ENCODE peak calls at places on chromosome 11, in six cellular contexts. D is breast epithelium, J is aorta, O is GM12878, E is iPS DF 6.9, Q is lower leg skin. Y is an unnamed sample.

GRCh38 chr11:13929551-13929950 is 33.0 kb upstream of the SPON1 start:
- DNase-seq in E (no peak), J (no peak), O (no peak), Q (no peak), D (no peak), Y (no peak)

GRCh38 chr11:12827929-12828812 is 153.9 kb downstream of the TEAD1 start:
- DNase-seq in J (no peak), Q (no peak), D (peak), O (no peak), E (no peak), Y (peak)

GRCh38 chr11:118605116-118605867 is 2.1 kb upstream of the PHLDB1 start:
- DNase-seq in Q (peak), J (peak), O (no peak), D (no peak), E (no peak), Y (no peak)

GRCh38 chr11:8257003-8257664 is 6.5 kb downstream of the LMO1 start:
- DNase-seq in E (no peak), Q (no peak), O (no peak), D (no peak), J (peak), Y (no peak)

GRCh38 chr11:20661850-20662249 is 7.5 kb upstream of the NELL1 start:
- DNase-seq in E (no peak), J (no peak), O (no peak), Q (no peak), D (no peak), Y (no peak)

GRCh38 chr11:108693852-108694251 is 29.0 kb downstream of the DDX10 start:
- DNase-seq in Q (no peak), J (no peak), E (no peak), O (no peak), D (no peak), Y (no peak)

GRCh38 chr11:71293961-71294782 is 41.8 kb upstream of the SHANK2 start:
- DNase-seq in E (no peak), Q (no peak), D (peak), J (no peak), O (no peak), Y (peak)

GRCh38 chr11:47028530-47029093 is 92.1 kb downstream of the CSTPP1 start:
- DNase-seq in Q (no peak), O (no peak), E (no peak), J (no peak), D (no peak), Y (no peak)

GRCh38 chr11:71101606-71102005 is 150.8 kb downstream of the SHANK2 start:
- DNase-seq in D (peak), J (peak), Q (no peak), E (no peak), O (no peak), Y (no peak)

GRCh38 chr11:128463386-128463829 is 124.0 kb downstream of the ETS1 start:
- DNase-seq in Q (no peak), O (no peak), E (no peak), D (no peak), J (no peak), Y (no peak)
- H3K4me3 ChIP-seq in Q (no peak), O (no peak), E (no peak), D (no peak), J (no peak), Y (no peak)

DNA sequence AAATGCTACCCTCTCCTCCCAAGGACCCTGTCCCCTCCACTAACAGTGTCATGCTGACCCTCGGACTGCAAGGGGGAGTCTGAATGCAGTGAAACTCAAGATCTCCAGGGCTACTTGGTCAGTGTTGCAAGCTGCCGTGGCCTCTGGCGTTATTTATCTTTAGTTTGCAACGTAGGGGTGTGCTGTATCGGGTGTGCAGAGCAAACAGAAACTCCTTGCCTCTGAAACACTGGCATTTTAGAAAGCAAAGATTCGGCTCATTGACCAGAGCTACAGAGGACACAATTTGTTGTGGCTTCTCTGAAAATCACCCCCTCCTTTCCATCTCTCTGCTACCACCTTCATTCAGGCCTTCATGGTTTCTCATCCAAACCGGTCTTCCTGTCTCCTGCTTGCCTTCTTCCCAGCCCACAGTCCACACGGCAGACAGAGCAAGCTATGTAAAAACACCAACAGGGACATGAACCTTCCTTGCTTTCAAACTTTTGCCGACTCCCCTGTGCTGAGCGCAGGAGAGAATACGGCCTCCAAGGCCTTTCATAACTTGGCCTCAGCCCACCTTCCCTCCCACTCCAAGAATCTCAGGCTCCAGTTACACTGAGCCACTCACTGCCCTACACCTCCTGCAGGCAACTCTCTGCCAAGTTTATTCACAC is 14.9 kb downstream of the FZD4 start:
- DNase-seq in O (no peak), Q (no peak), E (no peak), D (no peak), J (no peak), Y (peak)
- H3K4me3 ChIP-seq in O (no peak), Q (no peak), E (no peak), D (peak), J (no peak), Y (peak)

GRCh38 chr11:18299724-18300123 is 22.2 kb downstream of the HPS5 start:
- DNase-seq in E (no peak), D (no peak), J (no peak), O (no peak), Q (no peak), Y (no peak)

GRCh38 chr11:18294862-18295261 is 27.1 kb downstream of the HPS5 start:
- DNase-seq in J (no peak), Q (no peak), E (no peak), O (no peak), D (no peak), Y (no peak)

DNA sequence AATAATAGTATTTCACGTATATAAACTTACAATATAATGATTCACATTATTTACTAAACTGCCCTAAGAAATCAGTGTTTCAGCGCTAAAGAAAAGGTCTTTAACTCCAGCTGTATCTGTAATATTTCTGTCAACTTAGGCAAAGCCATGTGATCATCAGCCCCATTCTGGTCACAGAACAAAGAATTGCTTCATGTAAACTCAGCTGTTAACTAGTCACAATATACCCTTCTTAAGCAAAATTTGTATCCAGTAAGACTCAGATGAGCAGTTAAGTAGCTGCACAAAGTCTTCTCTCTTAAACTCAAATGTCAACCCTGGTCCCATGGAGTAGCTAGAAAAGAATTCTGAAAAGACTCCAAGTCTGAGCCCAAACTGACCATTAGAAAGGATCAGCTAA is 26.6 kb downstream of the HPS5 start:
- DNase-seq in O (no peak), E (no peak), J (no peak), Q (no peak), D (no peak), Y (no peak)
- H3K4me3 ChIP-seq in O (no peak), E (no peak), J (no peak), Q (no peak), D (no peak), Y (no peak)

GRCh38 chr11:58926251-58926650 is 13.0 kb upstream of the GLYATL1 start:
- DNase-seq in O (no peak), D (no peak), Q (no peak), E (no peak), J (no peak), Y (peak)

GRCh38 chr11:58926695-58927094 is 12.6 kb upstream of the GLYATL1 start:
- DNase-seq in D (no peak), Q (no peak), O (no peak), E (no peak), J (no peak), Y (no peak)

GRCh38 chr11:58928082-58928574 is 11.2 kb upstream of the GLYATL1 start:
- DNase-seq in D (no peak), E (no peak), J (no peak), O (no peak), Q (no peak), Y (no peak)

GRCh38 chr11:58928691-58929090 is 10.6 kb upstream of the GLYATL1 start:
- DNase-seq in J (no peak), O (no peak), Q (no peak), E (no peak), D (no peak), Y (no peak)

GRCh38 chr11:58927393-58928081 is 11.8 kb upstream of the GLYATL1 start:
- DNase-seq in E (peak), O (no peak), D (no peak), Q (no peak), J (no peak), Y (peak)
- H3K4me3 ChIP-seq in E (peak), O (no peak), D (no peak), Q (no peak), J (no peak), Y (no peak)

DNA sequence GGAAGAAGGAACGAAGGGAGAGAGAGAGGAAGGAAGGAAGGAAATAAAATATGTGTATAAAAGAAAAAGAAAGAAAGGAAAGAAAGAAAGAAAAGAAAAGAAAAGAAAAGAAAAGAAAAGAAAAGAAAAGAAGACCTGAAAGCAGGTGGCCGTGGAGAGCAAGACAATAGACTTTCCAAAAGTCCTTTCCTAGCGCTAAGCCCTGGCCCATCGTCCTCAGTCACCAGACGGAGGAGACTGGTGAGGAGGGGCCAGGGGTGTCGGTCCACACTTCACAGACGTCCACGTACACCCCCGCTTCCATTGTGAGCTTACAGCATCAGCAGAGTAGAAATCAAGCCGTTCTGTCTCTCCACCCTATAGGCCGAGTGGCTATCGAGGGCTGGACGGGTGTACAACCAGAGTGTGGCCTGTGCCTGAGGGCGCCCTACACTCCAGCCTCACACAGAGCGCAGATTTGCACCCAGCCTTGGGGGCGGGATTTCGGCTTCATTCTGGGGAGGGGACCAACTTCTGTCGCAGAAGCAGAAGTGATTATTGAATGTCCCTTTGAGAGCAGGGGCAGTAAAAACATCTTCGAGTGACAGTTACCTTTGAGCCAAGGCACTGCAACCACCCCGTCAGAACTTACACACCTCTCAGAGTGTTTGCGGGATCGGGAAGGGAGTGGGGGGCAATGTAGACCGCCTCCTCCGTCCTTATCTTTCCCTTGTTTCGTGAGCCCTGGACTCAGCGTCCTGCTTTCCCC is 2.0 kb upstream of the BSX start:
- DNase-seq in D (no peak), E (no peak), Q (no peak), J (no peak), O (no peak), Y (no peak)
- H3K4me3 ChIP-seq in D (peak), E (peak), Q (peak), J (no peak), O (peak), Y (peak)

GRCh38 chr11:40029406-40029805 is 1430.0 kb downstream of the LRRC4C start:
- DNase-seq in D (no peak), J (no peak), E (no peak), O (no peak), Q (no peak), Y (no peak)
- H3K4me3 ChIP-seq in D (no peak), J (no peak), E (no peak), O (no peak), Q (no peak), Y (no peak)

GRCh38 chr11:74936087-74936486 is 12.8 kb downstream of the XRRA1 start:
- DNase-seq in D (no peak), E (no peak), Q (no peak), J (no peak), O (no peak), Y (no peak)
- H3K4me3 ChIP-seq in D (no peak), E (no peak), Q (no peak), J (no peak), O (no peak), Y (no peak)

Y was measured in prostate gland.